ENCODE peak calls at places on chromosome 20, in four cellular contexts. Q is AG10803; R is stimulated activated CD8-positive, alpha-beta memory T cell treated with anti-CD3 and anti-CD28 coated beads, Interleukin-12 subunit alpha, Interleukin-12 subunit beta, amount 100 ng/mL, for 4 hours; I is stimulated activated CD4-positive, alpha-beta T cell treated with anti-CD3 and anti-CD28 coated beads, Interleukin-1b, Interleukin-23, amount 100 ng/mL, for 48 hours. J is an unnamed sample.
A peak's percentile ranks its signal among the peaks of the same experiment; 100 is the strongest.

GRCh38 chr20:19231359-19232035 is 19.1 kb downstream of the SLC24A3 start:
- DNase-seq in I (no peak), Q (no peak), R (no peak), J (no peak)

GRCh38 chr20:63064745-63065711 is 58.3 kb upstream of the BHLHE23 start:
- DNase-seq in R (no peak), Q (no peak), I (no peak), J (no peak)

GRCh38 chr20:41546535-41546934 is 71.6 kb downstream of the CHD6 start:
- DNase-seq in Q (no peak), I (no peak), R (no peak), J (no peak)

GRCh38 chr20:40532103-40532502 is 156.9 kb downstream of the MAFB start:
- DNase-seq in I (peak; percentile 4), R (no peak), Q (no peak), J (no peak)

GRCh38 chr20:32315885-32316284 is 38.4 kb downstream of the KIF3B start:
- DNase-seq in R (no peak), Q (no peak), I (no peak), J (no peak)

GRCh38 chr20:10769700-10770099 is 95.9 kb upstream of the JAG1 start:
- DNase-seq in Q (no peak), I (no peak), R (no peak), J (no peak)

GRCh38 chr20:5642155-5642981 is 107.8 kb upstream of the SHLD1 start:
- DNase-seq in R (no peak), Q (peak; percentile 94), I (no peak), J (no peak)

GRCh38 chr20:62952373-62953166 is at the start of gene SLC17A9:
- DNase-seq in I (peak; percentile 46), Q (peak; percentile 71), R (peak; percentile 34), J (no peak)

GRCh38 chr20:62860924-62861691 is 514 bp downstream of the TCFL5 start:
- DNase-seq in R (peak; percentile 12), Q (peak; percentile 20), I (no peak), J (peak; percentile 41)

GRCh38 chr20:21237956-21238355 is 65.2 kb upstream of the XRN2 start:
- DNase-seq in R (no peak), I (no peak), Q (no peak), J (no peak)

GRCh38 chr20:51094221-51094620 is 71.3 kb upstream of the KCNG1 start:
- DNase-seq in R (no peak), I (no peak), Q (no peak), J (no peak)

GRCh38 chr20:54512694-54513093 is 37.3 kb downstream of the DOK5 start:
- DNase-seq in I (no peak), Q (no peak), R (no peak), J (no peak)

GRCh38 chr20:50675671-50676376 is 15.5 kb downstream of the RIPOR3 start:
- DNase-seq in R (no peak), Q (peak; percentile 17), I (no peak), J (no peak)

GRCh38 chr20:8740265-8740664 is 328.6 kb upstream of the PLCB4 start:
- DNase-seq in R (no peak), I (no peak), Q (no peak), J (no peak)

GRCh38 chr20:48455606-48456360 is 372.0 kb downstream of the PREX1 start:
- DNase-seq in I (no peak), Q (no peak), R (no peak), J (no peak)

GRCh38 chr20:53755733-53756523 is 162.3 kb upstream of the ZNF217 start:
- DNase-seq in R (no peak), I (no peak), Q (no peak), J (no peak)

GRCh38 chr20:11170565-11170964 is 496.8 kb upstream of the JAG1 start:
- DNase-seq in I (no peak), Q (peak; percentile 77), R (no peak), J (no peak)

GRCh38 chr20:5652626-5653573 is 97.3 kb upstream of the SHLD1 start:
- DNase-seq in R (no peak), I (no peak), Q (peak; percentile 20), J (no peak)

J was measured in T-cell.